ENCODE peak calls at places on chromosomes 4 and X, in five cellular contexts. One of them, this sample, is unnamed.
A peak's percentile ranks its signal among the peaks of the same experiment; 100 is the strongest.

GRCh38 chr4:82773049-82773448 is 25.5 kb downstream of the SCD5 start:
- DNase-seq in tibial nerve: no peak
- DNase-seq in testis: peak; percentile 65
- DNase-seq in ovary: no peak
- DNase-seq in breast epithelium: no peak
- DNase-seq in this sample: no peak

GRCh38 chr4:147207941-147208340 is 262.3 kb upstream of the TTC29 start:
- DNase-seq in testis: no peak
- DNase-seq in ovary: no peak
- DNase-seq in tibial nerve: no peak
- DNase-seq in breast epithelium: no peak
- DNase-seq in this sample: no peak

GRCh38 chrX:129577473-129577872 is 37.4 kb downstream of the OCRL start:
- DNase-seq in breast epithelium: no peak
- DNase-seq in ovary: no peak
- DNase-seq in testis: peak; percentile 43
- DNase-seq in tibial nerve: no peak
- DNase-seq in this sample: no peak

GRCh38 chr4:189837462-189837861 is 103.2 kb upstream of the FRG1 start:
- DNase-seq in testis: no peak
- DNase-seq in tibial nerve: no peak
- DNase-seq in ovary: no peak
- DNase-seq in breast epithelium: no peak
- DNase-seq in this sample: no peak

GRCh38 chrX:86137071-86137470 is 11.2 kb upstream of the DACH2 start:
- DNase-seq in testis: no peak
- DNase-seq in breast epithelium: no peak
- DNase-seq in ovary: no peak
- DNase-seq in tibial nerve: no peak
- DNase-seq in this sample: no peak

GRCh38 chrX:65745427-65745826 is 78.0 kb downstream of the MSN start:
- DNase-seq in tibial nerve: no peak
- DNase-seq in breast epithelium: no peak
- DNase-seq in ovary: no peak
- DNase-seq in testis: no peak
- DNase-seq in this sample: no peak

GRCh38 chrX:150236304-150236703 is 126.8 kb upstream of the MAMLD1 start:
- DNase-seq in testis: no peak
- DNase-seq in tibial nerve: no peak
- DNase-seq in breast epithelium: no peak
- DNase-seq in ovary: no peak
- DNase-seq in this sample: no peak

GRCh38 chrX:136185409-136186022 is 38.2 kb downstream of the FHL1 start:
- DNase-seq in ovary: no peak
- DNase-seq in testis: no peak
- DNase-seq in breast epithelium: no peak
- DNase-seq in tibial nerve: no peak
- DNase-seq in this sample: no peak

GRCh38 chrX:112846114-112846513 is 5.5 kb upstream of the AMOT start:
- DNase-seq in testis: no peak
- DNase-seq in tibial nerve: no peak
- DNase-seq in ovary: peak; percentile 54
- DNase-seq in breast epithelium: no peak
- DNase-seq in this sample: no peak

GRCh38 chr4:160373911-160374310 is 1271.0 kb downstream of the RAPGEF2 start:
- DNase-seq in testis: no peak
- DNase-seq in ovary: no peak
- DNase-seq in tibial nerve: no peak
- DNase-seq in breast epithelium: no peak
- DNase-seq in this sample: no peak

GRCh38 chr4:127575888-127576287 is 56.9 kb upstream of the INTU start:
- DNase-seq in breast epithelium: no peak
- DNase-seq in tibial nerve: no peak
- DNase-seq in testis: no peak
- DNase-seq in ovary: no peak
- DNase-seq in this sample: no peak

GRCh38 chr4:165716472-165716871 is 156.6 kb upstream of the TLL1 start:
- DNase-seq in tibial nerve: no peak
- DNase-seq in breast epithelium: no peak
- DNase-seq in testis: no peak
- DNase-seq in ovary: no peak
- DNase-seq in this sample: no peak

GRCh38 chr4:24321151-24321550 is 263.2 kb downstream of the DHX15 start:
- DNase-seq in testis: no peak
- DNase-seq in ovary: no peak
- DNase-seq in tibial nerve: no peak
- DNase-seq in breast epithelium: no peak
- DNase-seq in this sample: no peak

GRCh38 chr4:24771241-24771640 is 24.1 kb upstream of the SOD3 start:
- DNase-seq in tibial nerve: no peak
- DNase-seq in testis: no peak
- DNase-seq in breast epithelium: no peak
- DNase-seq in ovary: no peak
- DNase-seq in this sample: no peak

GRCh38 chr4:109985993-109986640 is 73.4 kb downstream of the EGF start:
- DNase-seq in ovary: no peak
- DNase-seq in breast epithelium: no peak
- DNase-seq in testis: no peak
- DNase-seq in tibial nerve: no peak
- DNase-seq in this sample: no peak

GRCh38 chr4:143391895-143392294 is 55.2 kb downstream of the GAB1 start:
- DNase-seq in breast epithelium: no peak
- DNase-seq in testis: no peak
- DNase-seq in tibial nerve: no peak
- DNase-seq in ovary: no peak
- DNase-seq in this sample: no peak

GRCh38 chr4:72449705-72450104 is 119.3 kb downstream of the ADAMTS3 start:
- DNase-seq in tibial nerve: no peak
- DNase-seq in testis: no peak
- DNase-seq in breast epithelium: no peak
- DNase-seq in ovary: no peak
- DNase-seq in this sample: no peak

GRCh38 chrX:31580726-31581125 is 508.9 kb upstream of the FTHL17 start:
- DNase-seq in ovary: no peak
- DNase-seq in tibial nerve: no peak
- DNase-seq in breast epithelium: no peak
- DNase-seq in testis: no peak
- DNase-seq in this sample: no peak

GRCh38 chr4:57187241-57187640 is 77.1 kb upstream of the IGFBP7 start:
- DNase-seq in breast epithelium: no peak
- DNase-seq in testis: no peak
- DNase-seq in tibial nerve: no peak
- DNase-seq in ovary: no peak
- DNase-seq in this sample: no peak

GRCh38 chr4:147683172-147683571 is 791 bp downstream of the PRMT9 start:
- DNase-seq in ovary: no peak
- DNase-seq in tibial nerve: no peak
- DNase-seq in testis: peak; percentile 39
- DNase-seq in breast epithelium: no peak
- DNase-seq in this sample: no peak

GRCh38 chrX:12360389-12360788 is 222.1 kb downstream of the FRMPD4 start:
- DNase-seq in ovary: no peak
- DNase-seq in tibial nerve: no peak
- DNase-seq in breast epithelium: no peak
- DNase-seq in testis: no peak
- DNase-seq in this sample: no peak

GRCh38 chr4:22416403-22416802 is 99.5 kb downstream of the ADGRA3 start:
- DNase-seq in breast epithelium: no peak
- DNase-seq in testis: no peak
- DNase-seq in ovary: no peak
- DNase-seq in tibial nerve: no peak
- DNase-seq in this sample: no peak

GRCh38 chrX:145609951-145610511 is 207.6 kb upstream of the SLITRK2 start:
- DNase-seq in testis: no peak
- DNase-seq in tibial nerve: no peak
- DNase-seq in ovary: no peak
- DNase-seq in breast epithelium: no peak
- DNase-seq in this sample: no peak

GRCh38 chrX:386768-387575 is at the start of gene PPP2R3B:
- DNase-seq in ovary: peak; percentile 99
- DNase-seq in tibial nerve: peak; percentile 93
- DNase-seq in testis: peak; percentile 98
- DNase-seq in breast epithelium: peak; percentile 96
- DNase-seq in this sample: peak; percentile 99

GRCh38 chr4:18248611-18249010 is 227.1 kb upstream of the LCORL start:
- DNase-seq in tibial nerve: no peak
- DNase-seq in ovary: no peak
- DNase-seq in testis: no peak
- DNase-seq in breast epithelium: no peak
- DNase-seq in this sample: no peak

GRCh38 chr4:256492-256891 is 48.8 kb downstream of the ZNF732 start:
- DNase-seq in testis: no peak
- DNase-seq in breast epithelium: no peak
- DNase-seq in tibial nerve: no peak
- DNase-seq in ovary: no peak
- DNase-seq in this sample: no peak

GRCh38 chr4:253936-254756 is 51.1 kb downstream of the ZNF732 start:
- DNase-seq in breast epithelium: no peak
- DNase-seq in testis: no peak
- DNase-seq in tibial nerve: no peak
- DNase-seq in ovary: no peak
- DNase-seq in this sample: no peak

GRCh38 chr4:252065-252601 is 53.1 kb downstream of the ZNF732 start:
- DNase-seq in breast epithelium: no peak
- DNase-seq in tibial nerve: no peak
- DNase-seq in testis: no peak
- DNase-seq in ovary: no peak
- DNase-seq in this sample: no peak
- TF ChIP-seq POLR2A in breast epithelium: no peak
- TF ChIP-seq POLR2A in tibial nerve: no peak
- TF ChIP-seq POLR2A in testis: no peak
- TF ChIP-seq POLR2A in ovary: no peak
- TF ChIP-seq POLR2A in this sample: no peak

DNA sequence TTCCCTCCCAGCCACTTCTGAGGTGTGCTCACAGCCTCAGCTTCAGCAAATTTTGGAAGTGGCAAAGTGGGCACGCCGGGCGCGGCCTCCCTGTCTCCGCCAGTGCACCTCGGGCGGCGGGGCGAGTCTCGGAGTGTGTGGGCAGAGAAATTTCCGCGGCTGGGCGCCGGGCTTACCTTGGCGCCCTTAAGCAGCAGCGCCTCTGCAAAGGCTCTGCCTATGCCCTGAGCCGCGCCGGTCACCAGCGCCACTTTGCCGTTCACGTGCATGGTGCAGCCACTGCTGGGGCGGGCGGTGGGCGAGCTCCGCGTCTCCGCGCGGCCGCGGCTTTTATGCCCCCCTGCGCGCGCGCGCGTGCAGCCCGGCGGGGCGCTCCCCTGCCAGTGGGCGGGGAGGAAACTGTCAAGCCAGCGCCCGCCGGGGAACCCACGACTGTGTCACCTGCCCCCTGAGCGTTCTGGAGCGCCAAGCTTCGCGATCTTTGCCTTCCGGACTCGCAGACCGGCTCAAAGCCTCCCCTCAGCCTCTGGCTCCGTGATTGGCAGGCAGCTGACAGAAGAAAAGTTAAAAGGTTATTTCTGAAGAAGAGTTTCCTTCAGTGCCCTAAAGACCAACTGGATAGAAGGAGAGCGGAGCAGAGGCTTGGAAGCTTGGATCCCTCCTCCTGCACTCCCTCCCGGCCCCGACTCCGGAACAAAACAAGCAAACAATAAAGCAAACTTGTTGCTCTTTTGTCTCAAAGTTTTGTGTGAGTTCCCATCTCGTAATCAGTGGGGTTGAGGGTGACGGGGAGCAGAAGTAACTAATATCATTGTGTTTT is at the start of gene HPGD:
- DNase-seq in tibial nerve: no peak
- DNase-seq in ovary: no peak
- DNase-seq in testis: peak; percentile 67
- DNase-seq in breast epithelium: no peak
- DNase-seq in this sample: peak; percentile 25
- TF ChIP-seq POLR2A in tibial nerve: no peak
- TF ChIP-seq POLR2A in ovary: no peak
- TF ChIP-seq POLR2A in testis: no peak
- TF ChIP-seq POLR2A in breast epithelium: no peak
- TF ChIP-seq POLR2A in this sample: no peak

GRCh38 chr4:1684756-1685603 is 867 bp upstream of the FAM53A start:
- DNase-seq in testis: no peak
- DNase-seq in ovary: peak; percentile 51
- DNase-seq in tibial nerve: no peak
- DNase-seq in breast epithelium: no peak
- DNase-seq in this sample: no peak

GRCh38 chr4:1682860-1683259 is 1.3 kb downstream of the FAM53A start:
- DNase-seq in testis: no peak
- DNase-seq in breast epithelium: no peak
- DNase-seq in ovary: peak; percentile 13
- DNase-seq in tibial nerve: no peak
- DNase-seq in this sample: no peak

GRCh38 chr4:1683371-1683902 is 676 bp downstream of the FAM53A start:
- DNase-seq in testis: peak; percentile 60
- DNase-seq in ovary: peak; percentile 47
- DNase-seq in tibial nerve: peak; percentile 14
- DNase-seq in breast epithelium: peak; percentile 30
- DNase-seq in this sample: no peak

GRCh38 chr4:1685604-1686150 is 1.6 kb upstream of the FAM53A start:
- DNase-seq in testis: no peak
- DNase-seq in tibial nerve: no peak
- DNase-seq in ovary: no peak
- DNase-seq in breast epithelium: no peak
- DNase-seq in this sample: no peak

DNA sequence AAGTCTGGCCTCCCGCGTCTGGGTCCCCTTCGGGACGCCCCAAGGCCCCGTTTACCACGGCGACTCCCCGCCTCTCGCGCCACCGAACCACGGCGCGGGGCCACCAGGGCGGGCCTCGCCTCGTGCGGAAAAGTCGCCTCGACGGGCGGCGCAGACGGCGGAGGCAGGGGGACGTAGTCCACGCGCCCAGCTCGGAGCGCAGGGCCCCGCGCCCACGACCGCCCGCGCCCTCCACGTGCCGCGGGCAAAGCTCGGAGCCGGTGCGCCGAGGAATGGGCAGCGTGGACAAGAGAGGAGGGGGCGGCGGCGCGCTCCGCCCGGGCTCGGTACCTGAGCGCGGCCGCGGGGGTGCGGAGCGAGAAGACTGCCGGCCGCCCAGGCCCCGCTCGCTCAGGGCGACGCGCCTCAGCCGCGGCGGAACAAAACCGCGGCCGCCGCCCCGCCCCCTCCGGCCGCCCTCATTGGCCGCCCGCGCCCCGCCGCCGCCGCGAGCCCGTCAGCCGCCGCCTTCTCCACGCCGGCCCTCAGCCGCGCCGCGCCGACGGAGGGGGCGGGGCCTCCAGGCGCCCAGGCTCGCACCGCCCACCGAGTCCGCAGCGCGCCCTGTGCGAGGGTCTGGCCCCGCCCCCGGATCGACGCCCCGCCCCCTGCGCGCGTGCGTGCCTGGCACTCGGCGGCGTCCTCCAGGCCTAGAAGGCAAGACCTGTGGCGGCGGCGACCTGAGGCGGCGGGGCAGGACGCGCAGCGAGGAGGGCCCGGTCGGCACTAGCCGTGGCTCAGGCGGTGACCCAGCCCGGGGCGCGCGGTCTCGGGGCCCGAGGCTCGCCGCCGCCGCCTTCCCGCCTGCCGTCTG is at the start of gene FAM53A:
- DNase-seq in testis: peak; percentile 94
- DNase-seq in tibial nerve: peak; percentile 92
- DNase-seq in breast epithelium: peak; percentile 89
- DNase-seq in ovary: peak; percentile 95
- DNase-seq in this sample: peak; percentile 93
- TF ChIP-seq POLR2A in testis: no peak
- TF ChIP-seq POLR2A in tibial nerve: peak; percentile 36
- TF ChIP-seq POLR2A in breast epithelium: no peak
- TF ChIP-seq POLR2A in ovary: peak; percentile 46
- TF ChIP-seq POLR2A in this sample: no peak

GRCh38 chr4:40576651-40577480 is 52.8 kb downstream of the RBM47 start:
- DNase-seq in ovary: peak; percentile 37
- DNase-seq in tibial nerve: peak; percentile 28
- DNase-seq in breast epithelium: peak; percentile 75
- DNase-seq in testis: peak; percentile 73
- DNase-seq in this sample: no peak
- TF ChIP-seq POLR2A in ovary: no peak
- TF ChIP-seq POLR2A in tibial nerve: no peak
- TF ChIP-seq POLR2A in breast epithelium: no peak
- TF ChIP-seq POLR2A in testis: no peak
- TF ChIP-seq POLR2A in this sample: no peak